ENCODE peak calls at places on chromosomes 12 and 14, in six cellular contexts. B is IMR-90, D is ovary, C is A673, N is psoas muscle, S is A549. Y is an unnamed sample. For H3K4me1, the result is how much of the 10 kb centered on the place peaks cover.

GRCh38 chr12:98456583-98457573 is 58.5 kb upstream of the TMPO start:
- DNase-seq in N (peak), B (peak), S (no peak), C (no peak), D (peak), Y (peak)

GRCh38 chr12:130161261-130162231 is 718 bp upstream of the FZD10 start:
- DNase-seq in N (peak), C (no peak), D (peak), B (no peak), S (no peak), Y (peak)

GRCh38 chr12:51706206-51706605 is 115.2 kb downstream of the SCN8A start:
- DNase-seq in C (no peak), D (no peak), N (no peak), S (no peak), B (no peak), Y (no peak)

GRCh38 chr14:97762386-97762785 is 965.2 kb downstream of the VRK1 start:
- DNase-seq in S (no peak), C (peak), N (no peak), D (no peak), B (no peak), Y (no peak)

GRCh38 chr12:84911331-84912190 is 1.0 kb downstream of the SLC6A15 start:
- DNase-seq in B (peak), N (no peak), D (no peak), C (peak), S (peak), Y (peak)

GRCh38 chr14:90491221-90491867 is 94.5 kb downstream of the CALM1 start:
- DNase-seq in C (peak), D (peak), B (peak), S (no peak), N (peak), Y (no peak)

GRCh38 chr12:29131539-29131938 is 17.5 kb upstream of the FAR2 start:
- DNase-seq in B (peak), S (no peak), N (no peak), D (no peak), C (peak), Y (no peak)

GRCh38 chr12:99235381-99235780 is 412.2 kb upstream of the GARIN6 start:
- DNase-seq in C (no peak), N (no peak), S (no peak), B (no peak), D (no peak), Y (no peak)

GRCh38 chr12:124387510-124387855 is 92.6 kb downstream of the RFLNA start:
- DNase-seq in D (peak), C (no peak), S (no peak), B (no peak), N (peak), Y (no peak)

GRCh38 chr14:32940066-32940651 is 1.5 kb downstream of the NPAS3 start:
- DNase-seq in C (peak), D (no peak), S (no peak), N (no peak), B (no peak), Y (no peak)

GRCh38 chr12:43282106-43282505 is 269.9 kb downstream of the ADAMTS20 start:
- DNase-seq in S (no peak), C (peak), B (peak), D (no peak), N (no peak), Y (no peak)

GRCh38 chr12:110179291-110179690 is 55.1 kb downstream of the IFT81 start:
- DNase-seq in D (no peak), C (peak), N (no peak), B (peak), S (no peak), Y (no peak)

GRCh38 chr12:122961551-122962329 is 4.5 kb downstream of the ABCB9 start:
- DNase-seq in D (no peak), C (no peak), S (no peak), B (no peak), N (no peak), Y (peak)

GRCh38 chr12:19959353-19959752 is 409.0 kb upstream of the PDE3A start:
- DNase-seq in S (no peak), N (no peak), D (no peak), B (peak), C (no peak), Y (no peak)

GRCh38 chr12:124411953-124412645 is 117.2 kb downstream of the RFLNA start:
- DNase-seq in S (no peak), D (no peak), N (no peak), C (no peak), B (no peak), Y (no peak)

GRCh38 chr14:51095854-51096823 is 1.2 kb upstream of the TRIM9 start:
- DNase-seq in B (peak), C (peak), D (peak), S (peak), N (peak), Y (peak)

GRCh38 chr12:118188690-118189371 is 52.9 kb downstream of the PEBP1 start:
- DNase-seq in C (no peak), N (peak), S (no peak), B (peak), D (peak), Y (peak)

GRCh38 chr12:53532524-53533445 is 25.5 kb upstream of the NPFF start:
- DNase-seq in S (no peak), B (no peak), D (no peak), C (no peak), N (no peak), Y (no peak)

GRCh38 chr12:27779416-27779815 is 617 bp upstream of the KLHL42 start:
- DNase-seq in S (peak), B (no peak), N (peak), D (no peak), C (no peak), Y (peak)

GRCh38 chr14:97408937-97409860 is 612.0 kb downstream of the VRK1 start:
- DNase-seq in C (peak), D (no peak), N (no peak), B (no peak), S (no peak), Y (no peak)

GRCh38 chr12:3204143-3204542 is 127.0 kb downstream of the TSPAN9 start:
- DNase-seq in N (no peak), C (no peak), B (no peak), D (no peak), S (no peak), Y (no peak)
- TF ChIP-seq CTCF in N (no peak), C (no peak), B (no peak), D (no peak), S (no peak), Y (no peak)

GRCh38 chr12:121793836-121794531 is 496 bp upstream of the RHOF start:
- DNase-seq in B (peak), C (peak), S (peak), N (peak), D (peak), Y (peak)
- H3K4me1 ChIP-seq in B (under half), C (under half), S (half or more), N (under half), D (under half), Y (under half)

GRCh38 chr12:45215419-45216296 is at the start of gene ANO6:
- DNase-seq in N (peak), B (peak), C (peak), S (peak), D (peak), Y (peak)

GRCh38 chr12:45214739-45215418 is 1.0 kb upstream of the ANO6 start:
- DNase-seq in S (no peak), B (peak), N (no peak), C (peak), D (no peak), Y (no peak)

GRCh38 chr12:45216983-45217485 is 1.1 kb downstream of the ANO6 start:
- DNase-seq in C (no peak), D (no peak), B (no peak), N (no peak), S (no peak), Y (no peak)

GRCh38 chr12:45217846-45218245 is 2.0 kb downstream of the ANO6 start:
- DNase-seq in S (no peak), D (no peak), B (peak), N (no peak), C (no peak), Y (no peak)

GRCh38 chr12:45216297-45216982 is 545 bp downstream of the ANO6 start:
- DNase-seq in B (peak), C (peak), N (peak), D (peak), S (peak), Y (peak)
- TF ChIP-seq CTCF in B (peak), C (peak), N (peak), D (peak), S (peak), Y (no peak)

GRCh38 chr14:77062261-77062660 is 33.8 kb upstream of the IRF2BPL start:
- DNase-seq in D (no peak), N (no peak), C (no peak), B (no peak), S (no peak), Y (no peak)

GRCh38 chr14:77064535-77065178 is 33.4 kb upstream of the CIPC start:
- DNase-seq in B (no peak), S (no peak), C (no peak), N (no peak), D (no peak), Y (no peak)

GRCh38 chr14:77061630-77062029 is 33.1 kb upstream of the IRF2BPL start:
- DNase-seq in N (no peak), S (no peak), C (no peak), D (no peak), B (no peak), Y (no peak)

GRCh38 chr14:77065851-77066554 is 32.1 kb upstream of the CIPC start:
- DNase-seq in N (no peak), B (no peak), D (no peak), S (no peak), C (no peak), Y (no peak)

GRCh38 chr14:77063581-77064289 is 34.3 kb upstream of the CIPC start:
- DNase-seq in N (no peak), B (peak), C (no peak), D (no peak), S (no peak), Y (no peak)
- H3K4me1 ChIP-seq in N (under half), B (under half), C (under half), D (under half), S (under half), Y (under half)

GRCh38 chr12:57107456-57107855 is 3.7 kb downstream of the STAT6 start:
- DNase-seq in D (no peak), C (no peak), B (no peak), N (no peak), S (no peak), Y (peak)
- TF ChIP-seq CTCF in D (no peak), C (no peak), B (no peak), N (no peak), S (no peak), Y (no peak)

GRCh38 chr14:24422694-24423531 is 6.6 kb downstream of the CBLN3 start:
- DNase-seq in N (no peak), C (no peak), D (no peak), B (no peak), S (no peak), Y (peak)
- H3K4me1 ChIP-seq in N (under half), C (under half), D (under half), B (under half), S (under half), Y (under half)

DNA sequence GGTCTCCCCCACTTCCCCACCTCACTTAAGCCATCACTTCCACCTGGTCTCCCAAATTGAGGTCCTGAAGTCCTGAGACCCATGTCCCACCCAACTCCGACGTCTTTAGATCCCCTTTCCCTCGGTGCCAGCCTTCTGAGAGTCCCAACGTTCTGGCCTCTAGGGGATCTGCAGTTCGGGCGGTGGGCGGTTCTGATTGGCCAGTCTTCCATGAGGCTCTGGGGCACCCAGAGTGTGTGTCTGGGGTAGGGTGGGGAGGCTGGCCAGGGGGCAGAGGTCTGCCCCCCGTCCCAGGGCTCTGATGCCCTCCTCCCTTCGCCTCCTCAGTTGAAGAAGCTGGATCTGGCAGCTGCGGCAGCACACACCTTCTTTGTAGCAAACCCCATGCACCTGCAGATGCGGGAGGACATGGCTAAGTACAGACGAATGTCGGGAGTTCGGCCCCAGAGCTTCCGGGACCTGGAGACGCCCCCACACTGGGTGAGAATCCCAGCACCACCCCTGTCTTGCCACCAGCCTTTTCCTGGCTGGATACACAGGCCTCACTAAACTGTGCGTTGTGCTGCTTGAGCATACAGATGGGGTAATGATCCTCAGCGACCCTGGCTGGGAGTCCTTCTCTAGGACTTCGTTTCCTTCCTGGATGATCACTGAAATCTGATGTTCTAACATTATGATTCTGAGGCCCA is 1.5 kb downstream of the P3H3 start:
- DNase-seq in N (no peak), B (peak), D (no peak), C (peak), S (peak), Y (no peak)
- TF ChIP-seq CTCF in N (no peak), B (peak), D (no peak), C (peak), S (no peak), Y (no peak)

DNA sequence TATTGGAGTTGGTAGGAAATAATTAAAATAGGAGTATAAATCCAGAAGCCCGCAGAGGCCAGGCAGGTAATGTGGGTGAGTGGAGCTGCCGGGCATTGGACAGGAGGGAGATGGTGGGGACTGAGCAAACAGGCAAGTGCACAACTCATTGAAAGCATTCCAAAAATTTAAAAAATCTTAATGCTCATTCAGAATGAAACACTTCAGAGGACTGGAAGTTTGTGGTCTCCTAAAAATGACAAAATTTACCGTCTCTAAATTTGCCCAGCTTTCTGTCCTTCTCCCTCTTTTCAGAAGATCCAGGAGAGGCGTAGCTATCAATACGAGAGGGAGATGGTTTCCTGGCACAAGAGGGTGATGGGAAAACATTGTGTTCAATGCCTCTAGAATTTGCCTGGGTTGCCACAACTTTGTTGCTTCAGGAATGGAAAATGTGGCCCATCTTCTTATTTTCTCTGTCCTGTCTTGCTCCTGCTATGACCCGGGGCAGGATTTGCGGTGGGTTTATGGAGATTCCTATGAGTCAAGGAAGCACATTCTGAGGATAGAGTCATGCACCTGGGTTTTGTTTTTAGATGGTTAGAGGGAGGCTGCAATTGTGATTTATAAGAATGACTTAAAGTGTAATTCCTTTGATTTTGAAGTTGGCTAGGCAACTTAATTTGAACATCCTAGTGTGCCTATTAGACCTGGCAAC is 72.2 kb downstream of the BORCS5 start:
- DNase-seq in N (no peak), D (no peak), C (no peak), B (no peak), S (no peak), Y (no peak)
- H3K4me1 ChIP-seq in N (under half), D (under half), C (under half), B (under half), S (under half), Y (under half)

GRCh38 chr12:132021031-132021871 is 71.5 kb downstream of the EP400 start:
- DNase-seq in C (no peak), D (peak), S (no peak), B (no peak), N (no peak), Y (no peak)

GRCh38 chr12:132020292-132020691 is 70.5 kb downstream of the EP400 start:
- DNase-seq in D (no peak), B (no peak), S (no peak), N (no peak), C (no peak), Y (no peak)

GRCh38 chr12:132021965-132022364 is 72.2 kb downstream of the EP400 start:
- DNase-seq in D (no peak), N (no peak), S (no peak), B (no peak), C (no peak), Y (no peak)

GRCh38 chr12:132018193-132018916 is 68.6 kb downstream of the EP400 start:
- DNase-seq in S (no peak), B (peak), C (no peak), D (peak), N (no peak), Y (no peak)

DNA sequence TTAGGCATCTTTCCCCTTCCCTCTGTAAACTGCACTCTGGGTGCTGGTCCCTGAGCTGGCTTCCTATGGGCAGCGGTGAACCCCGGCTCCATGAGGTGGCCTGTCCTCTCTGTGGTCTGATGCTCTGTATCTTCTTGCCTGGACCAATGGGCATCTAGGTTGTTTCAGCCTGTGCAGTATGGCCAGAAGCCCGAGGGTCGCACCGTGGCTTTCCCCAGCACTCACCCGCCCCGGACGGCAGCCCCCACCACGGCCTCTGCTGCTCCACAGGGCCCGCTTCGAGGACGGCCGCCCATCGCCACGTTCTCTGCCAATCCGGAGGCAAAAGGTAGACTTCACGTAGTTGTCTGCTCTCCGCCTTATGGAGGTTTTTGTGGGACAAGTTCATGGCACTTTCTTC is 70.1 kb downstream of the EP400 start:
- DNase-seq in S (no peak), B (no peak), N (no peak), C (no peak), D (peak), Y (no peak)
- TF ChIP-seq CTCF in S (no peak), B (no peak), N (no peak), C (no peak), D (no peak), Y (no peak)